ENCODE peak calls at places on chromosomes 3 and 15, in four cellular contexts. S is substantia nigra, A is H9, J is bronchial epithelial cell. W is an unnamed sample.

GRCh38 chr3:47057212-47057671 is 77.8 kb downstream of the NBEAL2 start:
- DNase-seq in S (no peak), A (no peak), J (peak), W (no peak)

GRCh38 chr3:114445233-114445632 is 151.4 kb downstream of the TIGIT start:
- DNase-seq in S (no peak), A (no peak), J (no peak), W (no peak)

GRCh38 chr3:104436536-104436935 is 930.2 kb upstream of the ALCAM start:
- DNase-seq in S (no peak), A (no peak), J (no peak), W (no peak)

GRCh38 chr3:156553705-156554356 is 1.1 kb downstream of the SSR3 start:
- DNase-seq in S (no peak), A (no peak), J (peak), W (no peak)

GRCh38 chr3:27758083-27758482 is 36.0 kb upstream of the EOMES start:
- DNase-seq in S (no peak), A (no peak), J (peak), W (no peak)

GRCh38 chr3:141076026-141076797 is 25.1 kb downstream of the SPSB4 start:
- DNase-seq in S (no peak), A (no peak), J (no peak), W (no peak)

GRCh38 chr15:95325763-95326688 is 1004.5 kb upstream of the NR2F2 start:
- DNase-seq in S (no peak), A (no peak), J (no peak), W (no peak)

GRCh38 chr15:31387483-31388118 is 61.0 kb downstream of the KLF13 start:
- DNase-seq in S (no peak), A (no peak), J (no peak), W (peak)

GRCh38 chr3:47016934-47017435 is 37.5 kb downstream of the NBEAL2 start:
- DNase-seq in S (no peak), A (no peak), J (peak), W (no peak)